ENCODE peak calls at places on chromosomes 2 and 18, in eight cellular contexts. N is PC-9, U is fibroblast of lung, M is GM23338, F is astrocyte, A is GM23248, H is MM.1S, X is neural progenitor cell. K is an unnamed sample.
A peak's percentile ranks its signal among the peaks of the same experiment; 100 is the strongest.

GRCh38 chr2:9336534-9337354 is 86.6 kb downstream of the ITGB1BP1 start:
- DNase-seq in N (peak; percentile 78), U (peak; percentile 90), M (no peak), F (peak; percentile 86), A (peak; percentile 87), H (no peak), X (no peak), K (peak; percentile 94)

GRCh38 chr18:61597321-61597720 is 264.1 kb downstream of the CDH20 start:
- DNase-seq in N (no peak), U (no peak), M (no peak), F (no peak), A (no peak), H (no peak), X (no peak), K (no peak)

GRCh38 chr2:174964404-174964803 is 40.8 kb downstream of the CHN1 start:
- DNase-seq in N (no peak), U (no peak), M (peak; percentile 87), F (no peak), A (no peak), H (no peak), X (peak; percentile 79), K (peak; percentile 37)

GRCh38 chr2:20368706-20369105 is 18.1 kb upstream of the PUM2 start:
- DNase-seq in N (no peak), U (no peak), M (no peak), F (no peak), A (no peak), H (no peak), X (no peak), K (no peak)

GRCh38 chr18:60667016-60667415 is 294.4 kb upstream of the MC4R start:
- DNase-seq in N (no peak), U (no peak), M (no peak), F (no peak), A (no peak), H (no peak), X (no peak), K (no peak)

GRCh38 chr18:2905802-2906521 is 59.2 kb downstream of the EMILIN2 start:
- DNase-seq in N (no peak), U (peak; percentile 43), M (peak; percentile 69), F (no peak), A (peak; percentile 69), H (no peak), X (peak; percentile 46), K (peak; percentile 89)

GRCh38 chr2:17101091-17101490 is 417.1 kb downstream of the RAD51AP2 start:
- DNase-seq in N (no peak), U (peak; percentile 18), M (no peak), F (no peak), A (no peak), H (no peak), X (no peak), K (no peak)

GRCh38 chr2:24409700-24410556 is 49.6 kb upstream of the ITSN2 start:
- DNase-seq in N (peak; percentile 58), U (peak; percentile 61), M (peak; percentile 87), F (peak; percentile 42), A (peak; percentile 82), H (peak; percentile 64), X (peak; percentile 81), K (peak; percentile 83)

GRCh38 chr2:151192681-151193080 is 69.0 kb downstream of the RBM43 start:
- DNase-seq in N (no peak), U (no peak), M (no peak), F (no peak), A (no peak), H (no peak), X (no peak), K (no peak)

GRCh38 chr2:65937379-65938160 is 497.4 kb upstream of the MEIS1 start:
- DNase-seq in N (no peak), U (peak; percentile 22), M (no peak), F (peak; percentile 6), A (peak; percentile 38), H (peak; percentile 34), X (no peak), K (no peak)

GRCh38 chr18:23336072-23336471 is 117.0 kb upstream of the RIOK3 start:
- DNase-seq in N (no peak), U (no peak), M (no peak), F (no peak), A (peak; percentile 20), H (no peak), X (no peak), K (no peak)

GRCh38 chr18:56661414-56662101 is 10.4 kb downstream of the WDR7 start:
- DNase-seq in N (no peak), U (peak; percentile 13), M (no peak), F (no peak), A (peak; percentile 3), H (no peak), X (no peak), K (no peak)

GRCh38 chr18:54100920-54101319 is 123.5 kb downstream of the MBD2 start:
- DNase-seq in N (no peak), U (peak; percentile 65), M (no peak), F (peak; percentile 64), A (peak; percentile 40), H (no peak), X (no peak), K (no peak)

GRCh38 chr18:9333441-9334350 is 877 bp upstream of the TWSG1 start:
- DNase-seq in N (peak; percentile 50), U (no peak), M (peak; percentile 79), F (no peak), A (peak; percentile 79), H (no peak), X (peak; percentile 85), K (no peak)

GRCh38 chr2:85414761-85415498 is 3.6 kb upstream of the SH2D6 start:
- DNase-seq in N (no peak), U (no peak), M (no peak), F (no peak), A (no peak), H (no peak), X (no peak), K (no peak)

GRCh38 chr2:207437136-207437856 is 92.5 kb upstream of the CREB1 start:
- DNase-seq in N (no peak), U (no peak), M (no peak), F (no peak), A (no peak), H (no peak), X (no peak), K (no peak)

GRCh38 chr2:39772086-39772811 is 6.8 kb downstream of the THUMPD2 start:
- DNase-seq in N (peak; percentile 39), U (peak; percentile 92), M (peak; percentile 37), F (peak; percentile 90), A (peak; percentile 75), H (no peak), X (no peak), K (peak; percentile 64)

GRCh38 chr2:121080013-121080772 is 204.8 kb downstream of the TFCP2L1 start:
- DNase-seq in N (peak; percentile 54), U (peak; percentile 26), M (peak; percentile 86), F (no peak), A (peak; percentile 56), H (peak; percentile 36), X (peak; percentile 76), K (peak; percentile 72)

GRCh38 chr2:121386707-121387106 is 101.7 kb upstream of the TFCP2L1 start:
- DNase-seq in N (no peak), U (peak; percentile 79), M (no peak), F (peak; percentile 72), A (peak; percentile 55), H (no peak), X (no peak), K (no peak)

GRCh38 chr18:3511980-3512379 is 62.0 kb downstream of the TGIF1 start:
- DNase-seq in N (peak; percentile 81), U (peak; percentile 78), M (no peak), F (peak; percentile 67), A (peak; percentile 86), H (no peak), X (no peak), K (peak; percentile 94)

GRCh38 chr2:100242891-100243670 is 79.2 kb downstream of the LONRF2 start:
- DNase-seq in N (no peak), U (peak; percentile 44), M (peak; percentile 88), F (peak; percentile 25), A (peak; percentile 75), H (peak; percentile 43), X (peak; percentile 82), K (peak; percentile 47)

GRCh38 chr18:49250819-49251388 is 209.5 kb downstream of the DYM start:
- DNase-seq in N (no peak), U (peak; percentile 25), M (peak; percentile 50), F (no peak), A (peak; percentile 40), H (no peak), X (peak; percentile 34), K (peak; percentile 60)

GRCh38 chr18:54205951-54206350 is 18.5 kb downstream of the MBD2 start:
- DNase-seq in N (no peak), U (peak; percentile 27), M (no peak), F (peak; percentile 7), A (peak; percentile 16), H (no peak), X (no peak), K (no peak)

GRCh38 chr2:96608459-96609455 is 29.4 kb downstream of the KANSL3 start:
- DNase-seq in N (peak; percentile 45), U (peak; percentile 54), M (no peak), F (peak; percentile 36), A (peak; percentile 47), H (no peak), X (no peak), K (no peak)

GRCh38 chr2:170817247-170817998 is 736 bp downstream of the GAD1 start:
- DNase-seq in N (no peak), U (peak; percentile 39), M (peak; percentile 57), F (peak; percentile 29), A (peak; percentile 54), H (no peak), X (peak; percentile 56), K (peak; percentile 43)
- TF ChIP-seq EZH2 in N (no peak), U (peak; percentile 96), M (peak; percentile 99), F (peak; percentile 78), A (peak; percentile 39), H (no peak), X (peak; percentile 76), K (peak; percentile 32)

DNA sequence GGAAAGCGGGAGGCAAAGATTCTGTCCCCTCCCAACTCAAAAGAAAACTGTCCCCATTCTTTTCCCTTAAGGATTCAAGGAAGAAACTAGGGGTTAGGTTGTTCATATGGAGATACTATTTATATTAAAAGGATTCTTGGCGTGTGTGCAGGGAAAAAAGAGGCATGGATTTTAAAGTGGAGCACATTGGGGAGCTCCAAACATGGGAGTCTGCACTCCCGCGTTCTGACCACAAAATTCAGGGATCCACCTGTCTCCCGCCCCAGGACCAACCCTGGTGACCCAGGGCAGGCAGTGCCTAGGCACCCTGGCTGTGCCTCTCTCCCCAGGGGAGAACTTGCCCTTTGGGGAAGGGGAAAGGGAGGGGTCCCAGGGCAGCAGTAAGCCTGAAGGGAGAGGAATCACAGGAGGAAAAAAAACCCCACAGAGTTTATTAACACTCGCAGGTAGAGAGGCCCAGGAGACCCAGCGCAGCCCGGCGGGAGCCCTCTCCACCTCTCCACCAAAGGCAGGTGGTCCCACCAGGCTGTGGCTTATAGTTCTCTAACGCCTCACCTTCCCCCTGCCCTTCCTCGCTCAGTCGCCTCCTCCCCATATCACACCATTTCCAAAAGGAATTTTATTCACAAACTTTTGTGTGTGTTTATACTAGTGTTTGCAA is 2.2 kb downstream of the PTGR3 start:
- DNase-seq in N (no peak), U (no peak), M (peak; percentile 46), F (no peak), A (no peak), H (no peak), X (no peak), K (no peak)
- H3K4me3 ChIP-seq in N (peak overlapping the region; percentile 90), U (peak overlapping the region; percentile 87), M (peak overlapping the region; percentile 83), F (peak overlapping the region; percentile 79), A (peak overlapping the region; percentile 92), H (peak overlapping the region; percentile 95), X (no peak overlapping the region), K (no peak overlapping the region)

GRCh38 chr2:176130917-176131616 is 1.6 kb downstream of the HOXD8 start:
- DNase-seq in N (no peak), U (no peak), M (no peak), F (no peak), A (peak; percentile 42), H (no peak), X (no peak), K (no peak)
- TF ChIP-seq EZH2 in N (no peak), U (no peak), M (peak; percentile 73), F (peak; percentile 18), A (no peak), H (no peak), X (peak; percentile 81), K (no peak)

GRCh38 chr2:190972846-190973245 is 41.1 kb downstream of the STAT1 start:
- DNase-seq in N (no peak), U (no peak), M (no peak), F (no peak), A (peak; percentile 32), H (no peak), X (no peak), K (no peak)
- H3K4me3 ChIP-seq in N (no peak overlapping the region), U (no peak overlapping the region), M (no peak overlapping the region), F (no peak overlapping the region), A (no peak overlapping the region), H (no peak overlapping the region), X (no peak overlapping the region), K (no peak overlapping the region)